ENCODE peak calls at places on chromosomes 2 and 18, in four cellular contexts. One of them, this sample, is unnamed.

GRCh38 chr2:31401580-31401979 is 13.0 kb downstream of the XDH start:
- DNase-seq in H9: peak; percentile 60
- DNase-seq in H1: no peak
- DNase-seq in mesenchymal stem cell: peak; percentile 91
- DNase-seq in this sample: peak; percentile 97

GRCh38 chr18:34807106-34807796 is 97.2 kb downstream of the DTNA start:
- DNase-seq in H9: peak; percentile 72
- DNase-seq in H1: peak; percentile 44
- DNase-seq in mesenchymal stem cell: no peak
- DNase-seq in this sample: peak; percentile 95

GRCh38 chr2:121297217-121297830 is 12.3 kb upstream of the TFCP2L1 start:
- DNase-seq in H9: peak; percentile 71
- DNase-seq in H1: no peak
- DNase-seq in mesenchymal stem cell: peak; percentile 24
- DNase-seq in this sample: peak; percentile 57

GRCh38 chr2:164565345-164565744 is 55.9 kb downstream of the GRB14 start:
- DNase-seq in H9: no peak
- DNase-seq in H1: no peak
- DNase-seq in mesenchymal stem cell: peak; percentile 12
- DNase-seq in this sample: no peak

GRCh38 chr2:8408560-8409460 is 273.0 kb upstream of the ID2 start:
- DNase-seq in H9: no peak
- DNase-seq in H1: no peak
- DNase-seq in mesenchymal stem cell: peak; percentile 21
- DNase-seq in this sample: no peak

GRCh38 chr2:9106338-9107167 is 100.1 kb upstream of the ASAP2 start:
- DNase-seq in H9: no peak
- DNase-seq in H1: no peak
- DNase-seq in mesenchymal stem cell: no peak
- DNase-seq in this sample: no peak

GRCh38 chr2:2057125-2057721 is 273.9 kb downstream of the MYT1L start:
- DNase-seq in H9: peak; percentile 75
- DNase-seq in H1: no peak
- DNase-seq in mesenchymal stem cell: no peak
- DNase-seq in this sample: peak; percentile 52

GRCh38 chr2:219246559-219246958 is 1.3 kb downstream of the STK16 start:
- DNase-seq in H9: no peak
- DNase-seq in H1: no peak
- DNase-seq in mesenchymal stem cell: no peak
- DNase-seq in this sample: no peak

GRCh38 chr2:201807452-201807980 is 1.2 kb downstream of the CDK15 start:
- DNase-seq in H9: no peak
- DNase-seq in H1: no peak
- DNase-seq in mesenchymal stem cell: peak; percentile 65
- DNase-seq in this sample: peak; percentile 53

GRCh38 chr18:48732767-48733424 is 194.1 kb downstream of the CTIF start:
- DNase-seq in H9: no peak
- DNase-seq in H1: no peak
- DNase-seq in mesenchymal stem cell: no peak
- DNase-seq in this sample: no peak

GRCh38 chr2:16121986-16122390 is 181.6 kb downstream of the MYCN start:
- DNase-seq in H9: no peak
- DNase-seq in H1: no peak
- DNase-seq in mesenchymal stem cell: no peak
- DNase-seq in this sample: no peak

GRCh38 chr2:15159751-15160177 is 401.4 kb downstream of the NBAS start:
- DNase-seq in H9: no peak
- DNase-seq in H1: no peak
- DNase-seq in mesenchymal stem cell: peak; percentile 51
- DNase-seq in this sample: peak; percentile 80

GRCh38 chr2:61853086-61853847 is 593 bp downstream of the FAM161A start:
- DNase-seq in H9: peak; percentile 83
- DNase-seq in H1: peak; percentile 15
- DNase-seq in mesenchymal stem cell: no peak
- DNase-seq in this sample: peak; percentile 5

GRCh38 chr2:126785862-126786261 is 112.8 kb upstream of the TEX51 start:
- DNase-seq in H9: no peak
- DNase-seq in H1: no peak
- DNase-seq in mesenchymal stem cell: no peak
- DNase-seq in this sample: no peak

GRCh38 chr2:12127639-12128038 is 381.2 kb downstream of the LPIN1 start:
- DNase-seq in H9: no peak
- DNase-seq in H1: no peak
- DNase-seq in mesenchymal stem cell: no peak
- DNase-seq in this sample: no peak

GRCh38 chr2:216770050-216770449 is 74.7 kb upstream of the IGFBP5 start:
- DNase-seq in H9: no peak
- DNase-seq in H1: no peak
- DNase-seq in mesenchymal stem cell: no peak
- DNase-seq in this sample: no peak

GRCh38 chr2:50492452-50492851 is 539.5 kb downstream of the NRXN1 start:
- DNase-seq in H9: peak; percentile 43
- DNase-seq in H1: peak; percentile 27
- DNase-seq in mesenchymal stem cell: peak; percentile 52
- DNase-seq in this sample: peak; percentile 69

GRCh38 chr2:29060491-29060890 is 13.8 kb downstream of the PCARE start:
- DNase-seq in H9: no peak
- DNase-seq in H1: no peak
- DNase-seq in mesenchymal stem cell: no peak
- DNase-seq in this sample: no peak

GRCh38 chr2:128457006-128457604 is 138.4 kb upstream of the HS6ST1 start:
- DNase-seq in H9: peak; percentile 47
- DNase-seq in H1: no peak
- DNase-seq in mesenchymal stem cell: no peak
- DNase-seq in this sample: no peak

GRCh38 chr2:36352024-36352398 is 3.6 kb upstream of the CRIM1 start:
- DNase-seq in H9: peak; percentile 36
- DNase-seq in H1: no peak
- DNase-seq in mesenchymal stem cell: peak; percentile 70
- DNase-seq in this sample: peak; percentile 69

DNA sequence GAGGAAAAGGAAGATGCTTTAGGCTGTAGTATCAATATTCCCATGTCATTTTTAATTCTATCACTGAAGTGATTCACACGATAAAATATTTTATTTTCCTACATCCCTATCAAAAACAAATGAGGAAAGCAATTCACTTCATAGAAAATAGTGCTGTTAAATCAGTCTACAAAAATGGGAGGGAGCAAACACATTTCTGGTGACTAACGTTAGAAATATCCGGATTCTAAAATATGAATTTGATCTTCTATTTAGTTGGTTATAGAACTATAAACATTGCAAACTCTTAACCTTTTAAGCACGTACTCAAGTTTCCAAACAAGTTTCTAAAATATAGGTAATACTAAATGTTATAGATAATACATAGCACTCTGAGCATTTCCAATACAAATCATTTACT is 20.8 kb downstream of the ATF2 start:
- DNase-seq in H9: no peak
- DNase-seq in H1: no peak
- DNase-seq in mesenchymal stem cell: no peak
- DNase-seq in this sample: no peak
- H3K9ac ChIP-seq in H9: no peak overlapping the region
- H3K9ac ChIP-seq in H1: no peak overlapping the region
- H3K9ac ChIP-seq in mesenchymal stem cell: no peak overlapping the region
- H3K9ac ChIP-seq in this sample: no peak overlapping the region

DNA sequence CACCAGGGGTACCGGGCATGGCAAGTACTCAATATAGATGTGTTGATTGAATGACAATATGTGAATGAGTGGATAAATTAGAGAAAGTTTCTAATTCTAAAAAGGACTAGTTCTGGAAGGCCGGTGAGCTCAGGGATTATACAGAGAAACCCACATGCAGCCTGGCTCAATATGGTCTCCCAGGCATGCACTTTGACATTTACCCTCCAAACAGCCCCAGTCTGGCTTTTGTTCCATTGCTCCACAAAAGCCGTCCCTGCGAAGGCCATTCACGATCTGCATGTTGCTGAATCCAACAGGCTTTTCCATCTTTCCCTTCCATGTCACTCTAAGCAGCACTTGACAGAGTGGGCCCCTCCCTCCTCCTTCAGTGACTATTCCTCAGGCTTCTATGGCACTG is 266.8 kb downstream of the AFF3 start:
- DNase-seq in H9: no peak
- DNase-seq in H1: no peak
- DNase-seq in mesenchymal stem cell: no peak
- DNase-seq in this sample: no peak
- H2BK15ac ChIP-seq in H9: no peak overlapping the region
- H2BK15ac ChIP-seq in H1: no peak overlapping the region
- H2BK15ac ChIP-seq in mesenchymal stem cell: no peak overlapping the region
- H2BK15ac ChIP-seq in this sample: no peak overlapping the region

DNA sequence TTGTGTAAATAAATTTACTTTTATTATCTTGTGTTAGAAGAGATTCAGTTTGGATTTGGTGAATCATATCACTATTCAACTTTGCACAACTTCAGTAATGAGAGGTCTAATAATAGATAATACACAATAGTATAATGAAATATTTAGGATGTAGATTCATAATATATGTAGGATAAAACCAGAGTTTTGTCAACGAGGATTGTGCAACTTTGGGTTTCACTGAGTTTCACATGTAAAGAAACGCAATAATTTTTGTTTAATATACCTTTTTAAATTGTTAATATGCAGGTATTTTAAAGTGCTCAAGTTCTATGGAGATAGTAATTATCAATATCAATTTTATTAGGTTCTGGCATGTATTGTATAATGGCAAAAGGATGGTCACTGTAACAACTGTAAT is 5.3 kb downstream of the CALCRL start:
- DNase-seq in H9: no peak
- DNase-seq in H1: no peak
- DNase-seq in mesenchymal stem cell: no peak
- DNase-seq in this sample: no peak
- H3K9ac ChIP-seq in H9: no peak overlapping the region
- H3K9ac ChIP-seq in H1: no peak overlapping the region
- H3K9ac ChIP-seq in mesenchymal stem cell: no peak overlapping the region
- H3K9ac ChIP-seq in this sample: no peak overlapping the region

GRCh38 chr2:235614900-235615712 is 121.3 kb downstream of the AGAP1 start:
- DNase-seq in H9: no peak
- DNase-seq in H1: no peak
- DNase-seq in mesenchymal stem cell: peak; percentile 19
- DNase-seq in this sample: no peak

GRCh38 chr2:235612551-235612950 is 118.7 kb downstream of the AGAP1 start:
- DNase-seq in H9: no peak
- DNase-seq in H1: no peak
- DNase-seq in mesenchymal stem cell: no peak
- DNase-seq in this sample: no peak

GRCh38 chr2:235616846-235617245 is 123.0 kb downstream of the AGAP1 start:
- DNase-seq in H9: no peak
- DNase-seq in H1: no peak
- DNase-seq in mesenchymal stem cell: no peak
- DNase-seq in this sample: no peak

GRCh38 chr2:235613671-235614070 is 119.8 kb downstream of the AGAP1 start:
- DNase-seq in H9: no peak
- DNase-seq in H1: no peak
- DNase-seq in mesenchymal stem cell: no peak
- DNase-seq in this sample: no peak

GRCh38 chr2:235614176-235614860 is 120.5 kb downstream of the AGAP1 start:
- DNase-seq in H9: no peak
- DNase-seq in H1: no peak
- DNase-seq in mesenchymal stem cell: no peak
- DNase-seq in this sample: no peak
- H2BK15ac ChIP-seq in H9: no peak overlapping the region
- H2BK15ac ChIP-seq in H1: no peak overlapping the region
- H2BK15ac ChIP-seq in mesenchymal stem cell: no peak overlapping the region
- H2BK15ac ChIP-seq in this sample: no peak overlapping the region

GRCh38 chr18:6255121-6255742 is 159.5 kb downstream of the L3MBTL4 start:
- DNase-seq in H9: no peak
- DNase-seq in H1: no peak
- DNase-seq in mesenchymal stem cell: no peak
- DNase-seq in this sample: no peak

GRCh38 chr18:6248017-6248416 is 166.7 kb downstream of the L3MBTL4 start:
- DNase-seq in H9: no peak
- DNase-seq in H1: no peak
- DNase-seq in mesenchymal stem cell: no peak
- DNase-seq in this sample: no peak

GRCh38 chr18:6249110-6249680 is 165.5 kb downstream of the L3MBTL4 start:
- DNase-seq in H9: no peak
- DNase-seq in H1: no peak
- DNase-seq in mesenchymal stem cell: no peak
- DNase-seq in this sample: no peak

GRCh38 chr18:6251084-6251483 is 163.6 kb downstream of the L3MBTL4 start:
- DNase-seq in H9: no peak
- DNase-seq in H1: no peak
- DNase-seq in mesenchymal stem cell: no peak
- DNase-seq in this sample: no peak

GRCh38 chr18:6249788-6250187 is 164.9 kb downstream of the L3MBTL4 start:
- DNase-seq in H9: no peak
- DNase-seq in H1: no peak
- DNase-seq in mesenchymal stem cell: no peak
- DNase-seq in this sample: no peak
- H3K9ac ChIP-seq in H9: no peak overlapping the region
- H3K9ac ChIP-seq in H1: no peak overlapping the region
- H3K9ac ChIP-seq in mesenchymal stem cell: no peak overlapping the region
- H3K9ac ChIP-seq in this sample: no peak overlapping the region

DNA sequence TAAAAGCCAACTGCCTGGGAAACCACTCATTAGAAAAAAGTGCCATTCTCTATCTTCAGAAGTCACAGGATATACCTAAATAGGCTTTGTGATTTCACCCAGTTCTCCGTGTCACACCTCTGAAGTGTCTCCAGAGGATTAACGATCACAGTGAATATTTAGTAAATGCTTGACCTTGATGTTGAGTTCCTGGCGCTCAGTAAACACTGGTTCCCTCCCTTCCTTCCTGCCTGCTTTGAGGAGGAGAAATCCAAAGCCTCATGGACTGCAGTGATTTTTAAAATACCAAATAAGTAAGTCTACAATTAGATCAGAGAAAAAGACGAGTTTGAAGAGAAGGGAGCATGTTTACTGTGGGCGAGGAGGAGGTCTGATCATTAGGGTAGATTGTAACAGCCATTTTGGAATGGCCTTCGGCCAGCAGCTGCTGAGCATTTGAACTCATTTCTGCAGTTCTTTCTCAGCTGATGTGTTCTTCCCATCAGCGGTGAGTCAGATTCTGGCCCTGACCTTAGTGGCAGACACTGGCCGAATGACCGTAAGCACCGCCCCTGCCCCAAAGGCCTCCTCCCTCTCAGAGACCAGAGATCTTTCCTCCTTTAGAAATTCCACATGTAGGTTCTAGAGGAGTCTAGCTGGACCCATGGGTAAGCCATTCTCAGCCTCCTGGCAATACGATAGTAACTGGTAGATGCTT is 62.1 kb upstream of the SLC16A14 start:
- DNase-seq in H9: no peak
- DNase-seq in H1: no peak
- DNase-seq in mesenchymal stem cell: peak; percentile 86
- DNase-seq in this sample: peak; percentile 45
- H2BK15ac ChIP-seq in H9: no peak overlapping the region
- H2BK15ac ChIP-seq in H1: no peak overlapping the region
- H2BK15ac ChIP-seq in mesenchymal stem cell: peak overlapping the region; percentile 76
- H2BK15ac ChIP-seq in this sample: no peak overlapping the region